ENCODE peak calls at places on chromosomes 7 and 10, in eight cellular contexts. M is tibial artery; H is AG04450; C is effector memory CD4-positive, alpha-beta T cell; E is heart left ventricle; P is mammary epithelial cell; B is heart right ventricle; L is HAP-1. S is an unnamed sample.

GRCh38 chr7:17302575-17303142 is 4.2 kb downstream of the AHR start:
- DNase-seq in P (peak; percentile 61), E (no peak), H (no peak), M (no peak), B (no peak), C (no peak), L (no peak), S (no peak)

GRCh38 chr10:71773221-71773971 is at the start of gene VSIR:
- DNase-seq in B (peak; percentile 94), E (peak; percentile 92), C (peak; percentile 88), P (peak; percentile 89), H (peak; percentile 33), M (peak; percentile 96), L (peak; percentile 66), S (peak; percentile 78)

GRCh38 chr10:9302142-9302746 is 1247.8 kb downstream of the GATA3 start:
- DNase-seq in C (no peak), P (peak; percentile 47), B (no peak), L (peak; percentile 38), H (peak; percentile 21), M (no peak), E (no peak), S (peak; percentile 59)

GRCh38 chr7:57417736-57418135 is 32.2 kb upstream of the ZNF716 start:
- DNase-seq in C (no peak), L (no peak), E (no peak), B (no peak), M (no peak), H (no peak), P (no peak), S (no peak)

GRCh38 chr10:92916433-92916832 is 68.1 kb downstream of the EXOC6 start:
- DNase-seq in L (peak; percentile 93), P (no peak), E (no peak), H (no peak), B (no peak), C (no peak), M (no peak), S (no peak)

GRCh38 chr10:12041766-12042408 is 722 bp downstream of the UPF2 start:
- DNase-seq in C (no peak), M (no peak), E (no peak), L (no peak), B (no peak), H (no peak), P (peak; percentile 45), S (peak; percentile 7)

GRCh38 chr10:133050376-133050775 is 37.3 kb upstream of the ADGRA1 start:
- DNase-seq in L (no peak), C (no peak), M (no peak), H (no peak), P (no peak), E (no peak), B (no peak), S (no peak)

GRCh38 chr10:85925201-85925750 is 441.3 kb downstream of the GRID1 start:
- DNase-seq in E (no peak), B (no peak), C (no peak), H (no peak), P (no peak), L (no peak), M (no peak), S (no peak)

GRCh38 chr10:5376450-5376849 is 11.7 kb downstream of the UCN3 start:
- DNase-seq in C (no peak), L (no peak), H (no peak), M (no peak), B (no peak), E (no peak), P (no peak), S (peak; percentile 78)

GRCh38 chr10:132961864-132962622 is 19.7 kb upstream of the CFAP46 start:
- DNase-seq in M (peak; percentile 66), C (no peak), L (peak; percentile 56), B (peak; percentile 63), P (peak; percentile 56), E (peak; percentile 49), H (peak; percentile 42), S (no peak)

GRCh38 chr7:150788474-150789269 is 11.5 kb downstream of the TMEM176B start:
- DNase-seq in P (no peak), E (peak; percentile 76), M (no peak), C (no peak), H (no peak), L (no peak), B (peak; percentile 63), S (no peak)

GRCh38 chr10:112271982-112272381 is 11.2 kb upstream of the TECTB start:
- DNase-seq in P (peak; percentile 44), M (no peak), L (no peak), H (no peak), E (no peak), C (no peak), B (no peak), S (no peak)

GRCh38 chr7:117086788-117087187 is 133.5 kb downstream of the ST7 start:
- DNase-seq in C (no peak), H (no peak), B (no peak), L (no peak), E (no peak), P (no peak), M (no peak), S (no peak)

GRCh38 chr10:35821339-35821911 is 179.3 kb upstream of the FZD8 start:
- DNase-seq in M (no peak), E (no peak), P (peak; percentile 53), H (no peak), L (no peak), C (no peak), B (no peak), S (peak; percentile 64)

GRCh38 chr10:120336910-120337540 is 120.0 kb upstream of the PLPP4 start:
- DNase-seq in M (no peak), H (no peak), L (peak; percentile 33), E (no peak), P (peak; percentile 45), C (no peak), B (peak; percentile 13), S (peak; percentile 58)

GRCh38 chr7:141231018-141231792 is 157.3 kb downstream of the TMEM178B start:
- DNase-seq in M (no peak), B (peak; percentile 38), P (no peak), L (no peak), E (peak; percentile 25), H (no peak), C (no peak), S (peak; percentile 41)

GRCh38 chr7:89238156-89238555 is 442.6 kb upstream of the TEX47 start:
- DNase-seq in L (no peak), H (peak; percentile 16), M (no peak), B (no peak), E (no peak), C (no peak), P (no peak), S (no peak)

GRCh38 chr10:87761892-87762291 is 56.1 kb downstream of the ATAD1 start:
- DNase-seq in P (peak; percentile 83), B (no peak), L (no peak), M (no peak), H (no peak), C (no peak), E (no peak), S (peak; percentile 3)

GRCh38 chr7:127783267-127783559 is 131.2 kb downstream of the SND1 start:
- DNase-seq in C (no peak), P (no peak), B (no peak), H (no peak), E (no peak), M (no peak), L (no peak), S (no peak)
- H3K4me3 ChIP-seq in C (no peak overlapping the region), P (no peak overlapping the region), B (no peak overlapping the region), H (no peak overlapping the region), E (no peak overlapping the region), M (no peak overlapping the region), L (no peak overlapping the region), S (no peak overlapping the region)

DNA sequence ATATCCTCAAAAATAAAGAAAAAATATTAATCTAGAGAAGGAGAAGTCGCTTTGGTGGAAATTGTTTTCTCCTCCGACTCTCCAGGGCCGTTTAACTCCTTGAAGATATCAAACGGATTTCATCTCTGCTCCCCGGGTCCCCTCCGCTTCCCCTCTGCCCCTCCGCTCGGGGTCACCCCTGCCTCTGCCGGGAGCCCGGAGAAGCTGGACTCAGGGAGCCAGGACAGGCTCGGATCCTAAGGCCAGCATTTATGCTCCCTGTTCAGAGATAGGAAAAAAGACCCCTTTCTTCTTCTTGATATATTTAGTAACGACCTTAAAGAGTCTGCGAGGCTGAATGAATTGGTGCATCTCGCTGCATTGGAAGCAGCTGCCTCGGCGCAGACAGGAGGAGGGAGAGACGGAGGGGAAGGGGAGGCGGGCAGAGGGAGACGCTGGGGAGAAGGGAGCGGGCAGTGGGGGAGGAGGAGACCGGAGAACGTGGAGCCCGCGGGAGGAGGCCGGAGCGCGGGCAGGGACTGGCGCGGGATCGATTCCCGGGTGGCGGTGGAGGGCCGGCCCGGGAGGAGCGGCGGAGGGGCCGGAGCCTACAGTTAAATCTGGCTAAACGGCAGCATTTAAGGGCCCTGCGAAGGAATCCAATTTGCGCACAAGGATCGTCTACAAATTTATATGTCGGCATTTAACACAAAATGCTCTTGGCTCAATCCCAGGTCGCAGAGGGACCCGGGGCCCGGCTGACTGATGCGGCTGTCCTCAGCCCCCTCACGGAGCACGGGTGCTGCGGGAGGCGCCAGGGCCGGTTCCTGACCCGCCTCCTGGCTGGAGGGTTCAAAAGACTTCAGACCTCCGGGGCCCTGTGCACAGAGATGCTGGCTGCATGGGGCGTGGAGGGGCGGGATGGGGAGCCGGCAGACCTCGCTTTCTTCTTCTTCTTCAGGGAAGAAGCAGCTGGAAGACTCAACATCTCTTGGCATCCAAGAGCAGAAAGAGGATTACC is 55.6 kb downstream of the CRTAC1 start:
- DNase-seq in P (no peak), C (no peak), E (no peak), L (no peak), H (no peak), B (no peak), M (no peak), S (no peak)
- H3K27me3 ChIP-seq in P (peaks cover 15% of the 10 kb centered on the region), C (peaks cover 2% of the 10 kb centered on the region), E (peaks cover 43% of the 10 kb centered on the region), L (peaks cover 12% of the 10 kb centered on the region), H (peaks cover 23% of the 10 kb centered on the region), B (peaks cover 82% of the 10 kb centered on the region), M (peaks cover 64% of the 10 kb centered on the region), S (peaks cover 23% of the 10 kb centered on the region)

GRCh38 chr10:34816067-34817002 is 1.2 kb upstream of the PARD3 start:
- DNase-seq in L (no peak), C (no peak), P (no peak), M (no peak), E (no peak), H (no peak), B (no peak), S (peak; percentile 85)
- H3K4me3 ChIP-seq in L (peak overlapping the region; percentile 41), C (no peak overlapping the region), P (peak overlapping the region; percentile 43), M (peak overlapping the region; percentile 97), E (peak overlapping the region; percentile 72), H (peak overlapping the region; percentile 72), B (peak overlapping the region; percentile 56), S (peak overlapping the region; percentile 65)

GRCh38 chr7:92835851-92836488 is 403 bp downstream of the CDK6 start:
- DNase-seq in C (peak; percentile 11), P (no peak), E (peak; percentile 19), M (peak; percentile 70), H (no peak), L (peak; percentile 32), B (no peak), S (peak; percentile 40)
- H3K27me3 ChIP-seq in C (no peaks in the 10 kb centered on the region), P (no peaks in the 10 kb centered on the region), E (no peaks in the 10 kb centered on the region), M (no peaks in the 10 kb centered on the region), H (no peaks in the 10 kb centered on the region), L (peaks cover 41% of the 10 kb centered on the region), B (no peaks in the 10 kb centered on the region), S (no peaks in the 10 kb centered on the region)